ENCODE peak calls at places on chromosome 13, in five cellular contexts. Z is brain pericyte; C is HuH-7; W is T-helper 2 cell; A is stimulated activated naive CD4-positive, alpha-beta T cell. O is an unnamed sample.

GRCh38 chr13:92963029-92963428 is 263.6 kb upstream of the GPC6 start:
- DNase-seq in Z (no peak), C (no peak), W (no peak), A (no peak), O (no peak)

GRCh38 chr13:110957181-110957884 is 42.5 kb upstream of the ANKRD10 start:
- DNase-seq in Z (no peak), C (no peak), W (no peak), A (no peak), O (no peak)

GRCh38 chr13:105139380-105140285 is 1395.8 kb downstream of the EFNB2 start:
- DNase-seq in Z (peak; percentile 33), C (peak; percentile 15), W (peak; percentile 53), A (peak; percentile 79), O (peak; percentile 19)

GRCh38 chr13:108342369-108343289 is 73.1 kb downstream of the TNFSF13B start:
- DNase-seq in Z (no peak), C (no peak), W (no peak), A (peak; percentile 18), O (no peak)

GRCh38 chr13:111853146-111853545 is 213.8 kb upstream of the SOX1 start:
- DNase-seq in Z (no peak), C (no peak), W (no peak), A (no peak), O (no peak)

GRCh38 chr13:52344108-52344507 is 61.9 kb downstream of the THSD1 start:
- DNase-seq in Z (no peak), C (no peak), W (no peak), A (no peak), O (no peak)

GRCh38 chr13:48563611-48564010 is 30.7 kb upstream of the RCBTB2 start:
- DNase-seq in Z (no peak), C (no peak), W (no peak), A (no peak), O (no peak)

GRCh38 chr13:74675185-74675584 is 541.0 kb upstream of the KLF12 start:
- DNase-seq in Z (no peak), C (no peak), W (no peak), A (no peak), O (no peak)

GRCh38 chr13:98405107-98405571 is 171.8 kb downstream of the STK24 start:
- DNase-seq in Z (no peak), C (no peak), W (no peak), A (no peak), O (no peak)

GRCh38 chr13:44224433-44225149 is 149.0 kb upstream of the SERP2 start:
- DNase-seq in Z (no peak), C (no peak), W (no peak), A (no peak), O (no peak)

GRCh38 chr13:94063096-94063495 is 416.4 kb downstream of the DCT start:
- DNase-seq in Z (no peak), C (no peak), W (no peak), A (no peak), O (no peak)

GRCh38 chr13:99496322-99497142 is 4.7 kb upstream of the TM9SF2 start:
- DNase-seq in Z (no peak), C (peak; percentile 11), W (peak; percentile 71), A (peak; percentile 73), O (peak; percentile 43)

GRCh38 chr13:79775830-79776229 is 294.9 kb downstream of the NDFIP2 start:
- DNase-seq in Z (no peak), C (no peak), W (no peak), A (no peak), O (no peak)

GRCh38 chr13:97329331-97329730 is 104.6 kb upstream of the RAP2A start:
- DNase-seq in Z (no peak), C (no peak), W (no peak), A (no peak), O (no peak)

GRCh38 chr13:103466761-103467160 is 400.5 kb upstream of the SLC10A2 start:
- DNase-seq in Z (no peak), C (peak; percentile 5), W (no peak), A (no peak), O (no peak)

GRCh38 chr13:106393776-106394175 is 141.7 kb downstream of the EFNB2 start:
- DNase-seq in Z (no peak), C (no peak), W (no peak), A (no peak), O (no peak)

GRCh38 chr13:48828962-48829405 is 146.7 kb upstream of the FNDC3A start:
- DNase-seq in Z (no peak), C (no peak), W (no peak), A (no peak), O (no peak)

GRCh38 chr13:95880346-95880745 is 172.9 kb downstream of the UGGT2 start:
- DNase-seq in Z (no peak), C (no peak), W (no peak), A (no peak), O (no peak)

GRCh38 chr13:96835591-96835990 is 158.7 kb downstream of the OXGR1 start:
- DNase-seq in Z (no peak), C (no peak), W (no peak), A (no peak), O (no peak)

GRCh38 chr13:98507060-98507797 is 69.7 kb downstream of the STK24 start:
- DNase-seq in Z (no peak), C (no peak), W (no peak), A (no peak), O (no peak)

GRCh38 chr13:113589251-113589960 is 4.9 kb downstream of the TFDP1 start:
- DNase-seq in Z (no peak), C (no peak), W (no peak), A (no peak), O (no peak)

GRCh38 chr13:98349731-98350305 is 172.7 kb upstream of the RNF113B start:
- DNase-seq in Z (no peak), C (peak; percentile 28), W (no peak), A (no peak), O (no peak)

GRCh38 chr13:32032780-32033179 is 1.2 kb downstream of the FRY start:
- DNase-seq in Z (no peak), C (no peak), W (no peak), A (no peak), O (no peak)

GRCh38 chr13:33353210-33353609 is 67.7 kb upstream of the STARD13 start:
- DNase-seq in Z (no peak), C (no peak), W (no peak), A (no peak), O (no peak)

GRCh38 chr13:78487707-78488106 is 115.6 kb downstream of the POU4F1 start:
- DNase-seq in Z (no peak), C (no peak), W (no peak), A (no peak), O (no peak)

O was measured in activated T-helper 9 cell treated with anti-CD3 and anti-CD28 coated beads, Interleukin-2, amount 50 U/mL, for 16 hours.